ENCODE peak calls at places on chromosomes 12 and 14, in eight cellular contexts. One of them, this sample, is unnamed.

GRCh38 chr12:88715673-88716072 is 135.4 kb upstream of the KITLG start:
- DNase-seq in NCI-H345: no peak
- DNase-seq in GM04504: no peak
- DNase-seq in iPS DF 19.7: no peak
- DNase-seq in hypothalamus: no peak
- DNase-seq in T1000: no peak
- DNase-seq in MG63: no peak
- DNase-seq in stimulated activated CD4-positive, alpha-beta T cell treated with anti-CD3 and anti-CD28 coated beads, Interleukin-15, amount 100 ng/mL, for 24 hours: no peak
- DNase-seq in this sample: no peak

GRCh38 chr14:34211732-34212131 is 250.3 kb downstream of the SPTSSA start:
- DNase-seq in stimulated activated CD4-positive, alpha-beta T cell treated with anti-CD3 and anti-CD28 coated beads, Interleukin-15, amount 100 ng/mL, for 24 hours: no peak
- DNase-seq in MG63: no peak
- DNase-seq in hypothalamus: no peak
- DNase-seq in GM04504: no peak
- DNase-seq in NCI-H345: no peak
- DNase-seq in T1000: no peak
- DNase-seq in iPS DF 19.7: no peak
- DNase-seq in this sample: no peak

GRCh38 chr14:68734231-68734732 is 58.6 kb downstream of the ZFP36L1 start:
- DNase-seq in stimulated activated CD4-positive, alpha-beta T cell treated with anti-CD3 and anti-CD28 coated beads, Interleukin-15, amount 100 ng/mL, for 24 hours: peak; percentile 68
- DNase-seq in MG63: no peak
- DNase-seq in GM04504: no peak
- DNase-seq in hypothalamus: no peak
- DNase-seq in NCI-H345: no peak
- DNase-seq in iPS DF 19.7: no peak
- DNase-seq in T1000: no peak
- DNase-seq in this sample: peak; percentile 43

GRCh38 chr14:93239869-93240677 is 33.0 kb downstream of the UBR7 start:
- DNase-seq in NCI-H345: no peak
- DNase-seq in iPS DF 19.7: no peak
- DNase-seq in hypothalamus: no peak
- DNase-seq in stimulated activated CD4-positive, alpha-beta T cell treated with anti-CD3 and anti-CD28 coated beads, Interleukin-15, amount 100 ng/mL, for 24 hours: no peak
- DNase-seq in GM04504: no peak
- DNase-seq in MG63: no peak
- DNase-seq in T1000: no peak
- DNase-seq in this sample: no peak

GRCh38 chr14:61877050-61877390 is 114.8 kb downstream of the SNAPC1 start:
- DNase-seq in hypothalamus: no peak
- DNase-seq in iPS DF 19.7: no peak
- DNase-seq in T1000: no peak
- DNase-seq in MG63: no peak
- DNase-seq in NCI-H345: peak; percentile 65
- DNase-seq in GM04504: no peak
- DNase-seq in stimulated activated CD4-positive, alpha-beta T cell treated with anti-CD3 and anti-CD28 coated beads, Interleukin-15, amount 100 ng/mL, for 24 hours: no peak
- DNase-seq in this sample: no peak

GRCh38 chr12:59113831-59114273 is 193.5 kb upstream of the LRIG3 start:
- DNase-seq in hypothalamus: peak; percentile 55
- DNase-seq in NCI-H345: peak; percentile 81
- DNase-seq in MG63: peak; percentile 67
- DNase-seq in GM04504: peak; percentile 62
- DNase-seq in iPS DF 19.7: peak; percentile 56
- DNase-seq in stimulated activated CD4-positive, alpha-beta T cell treated with anti-CD3 and anti-CD28 coated beads, Interleukin-15, amount 100 ng/mL, for 24 hours: peak; percentile 71
- DNase-seq in T1000: no peak
- DNase-seq in this sample: no peak

GRCh38 chr14:103260629-103261124 is 73.4 kb upstream of the EIF5 start:
- DNase-seq in T1000: no peak
- DNase-seq in hypothalamus: no peak
- DNase-seq in GM04504: no peak
- DNase-seq in stimulated activated CD4-positive, alpha-beta T cell treated with anti-CD3 and anti-CD28 coated beads, Interleukin-15, amount 100 ng/mL, for 24 hours: no peak
- DNase-seq in MG63: peak; percentile 20
- DNase-seq in iPS DF 19.7: no peak
- DNase-seq in NCI-H345: peak; percentile 62
- DNase-seq in this sample: no peak

GRCh38 chr14:61466249-61466904 is 145.0 kb downstream of the PRKCH start:
- DNase-seq in hypothalamus: no peak
- DNase-seq in iPS DF 19.7: no peak
- DNase-seq in GM04504: peak; percentile 81
- DNase-seq in NCI-H345: no peak
- DNase-seq in T1000: peak; percentile 46
- DNase-seq in MG63: no peak
- DNase-seq in stimulated activated CD4-positive, alpha-beta T cell treated with anti-CD3 and anti-CD28 coated beads, Interleukin-15, amount 100 ng/mL, for 24 hours: no peak
- DNase-seq in this sample: no peak

GRCh38 chr14:29085546-29085945 is 319.0 kb downstream of the FOXG1 start:
- DNase-seq in T1000: no peak
- DNase-seq in iPS DF 19.7: peak; percentile 17
- DNase-seq in hypothalamus: no peak
- DNase-seq in MG63: no peak
- DNase-seq in GM04504: no peak
- DNase-seq in stimulated activated CD4-positive, alpha-beta T cell treated with anti-CD3 and anti-CD28 coated beads, Interleukin-15, amount 100 ng/mL, for 24 hours: no peak
- DNase-seq in NCI-H345: no peak
- DNase-seq in this sample: no peak

GRCh38 chr12:85823436-85824179 is 12.6 kb downstream of the RASSF9 start:
- DNase-seq in GM04504: no peak
- DNase-seq in MG63: no peak
- DNase-seq in stimulated activated CD4-positive, alpha-beta T cell treated with anti-CD3 and anti-CD28 coated beads, Interleukin-15, amount 100 ng/mL, for 24 hours: no peak
- DNase-seq in hypothalamus: no peak
- DNase-seq in NCI-H345: no peak
- DNase-seq in T1000: no peak
- DNase-seq in iPS DF 19.7: no peak
- DNase-seq in this sample: no peak